ENCODE peak calls at places on chromosome 4, in five cellular contexts. One of them, this sample, is unnamed. For H3K36me3, the result is how much of the 10 kb centered on the place peaks cover.

GRCh38 chr4:43380093-43380492 is 487.6 kb downstream of the GRXCR1 start:
- DNase-seq in left lung: no peak
- DNase-seq in endodermal cell: no peak
- DNase-seq in fibroblast of lung: no peak
- DNase-seq in stomach: no peak
- DNase-seq in this sample: no peak

GRCh38 chr4:32172761-32173160 is 1452.6 kb downstream of the PCDH7 start:
- DNase-seq in left lung: no peak
- DNase-seq in endodermal cell: no peak
- DNase-seq in fibroblast of lung: peak
- DNase-seq in stomach: no peak
- DNase-seq in this sample: peak

GRCh38 chr4:183600189-183600685 is 58.7 kb downstream of the RWDD4 start:
- DNase-seq in left lung: no peak
- DNase-seq in endodermal cell: peak
- DNase-seq in fibroblast of lung: no peak
- DNase-seq in stomach: no peak
- DNase-seq in this sample: no peak

GRCh38 chr4:73707918-73708577 is 32.3 kb upstream of the CXCL8 start:
- DNase-seq in left lung: peak
- DNase-seq in endodermal cell: no peak
- DNase-seq in fibroblast of lung: peak
- DNase-seq in stomach: peak
- DNase-seq in this sample: no peak

GRCh38 chr4:81058621-81059020 is 28.1 kb downstream of the BMP3 start:
- DNase-seq in left lung: no peak
- DNase-seq in endodermal cell: no peak
- DNase-seq in fibroblast of lung: no peak
- DNase-seq in stomach: no peak
- DNase-seq in this sample: no peak

GRCh38 chr4:185096032-185096653 is 46.9 kb upstream of the SLC25A4 start:
- DNase-seq in left lung: no peak
- DNase-seq in endodermal cell: no peak
- DNase-seq in fibroblast of lung: peak
- DNase-seq in stomach: peak
- DNase-seq in this sample: peak

GRCh38 chr4:76716020-76716419 is 181.9 kb downstream of the SOWAHB start:
- DNase-seq in left lung: no peak
- DNase-seq in endodermal cell: no peak
- DNase-seq in fibroblast of lung: no peak
- DNase-seq in stomach: no peak
- DNase-seq in this sample: no peak

GRCh38 chr4:183426507-183426906 is 17.9 kb upstream of the CDKN2AIP start:
- DNase-seq in left lung: no peak
- DNase-seq in endodermal cell: no peak
- DNase-seq in fibroblast of lung: no peak
- DNase-seq in stomach: no peak
- DNase-seq in this sample: no peak

GRCh38 chr4:171390626-171391025 is 422.6 kb upstream of the GALNTL6 start:
- DNase-seq in left lung: no peak
- DNase-seq in endodermal cell: no peak
- DNase-seq in fibroblast of lung: no peak
- DNase-seq in stomach: no peak
- DNase-seq in this sample: no peak

GRCh38 chr4:144709159-144709558 is 63.2 kb downstream of the HHIP start:
- DNase-seq in left lung: no peak
- DNase-seq in endodermal cell: peak
- DNase-seq in fibroblast of lung: peak
- DNase-seq in stomach: no peak
- DNase-seq in this sample: peak

GRCh38 chr4:33086351-33086900 is 2366.3 kb downstream of the PCDH7 start:
- DNase-seq in left lung: no peak
- DNase-seq in endodermal cell: no peak
- DNase-seq in fibroblast of lung: peak
- DNase-seq in stomach: no peak
- DNase-seq in this sample: no peak

GRCh38 chr4:131974730-131975129 is 1174.4 kb upstream of the PCDH10 start:
- DNase-seq in left lung: no peak
- DNase-seq in endodermal cell: no peak
- DNase-seq in fibroblast of lung: no peak
- DNase-seq in stomach: no peak
- DNase-seq in this sample: no peak

GRCh38 chr4:138062929-138063328 is 179.2 kb downstream of the SLC7A11 start:
- DNase-seq in left lung: no peak
- DNase-seq in endodermal cell: peak
- DNase-seq in fibroblast of lung: peak
- DNase-seq in stomach: no peak
- DNase-seq in this sample: peak

GRCh38 chr4:29852537-29852936 is 867.6 kb upstream of the PCDH7 start:
- DNase-seq in left lung: no peak
- DNase-seq in endodermal cell: no peak
- DNase-seq in fibroblast of lung: no peak
- DNase-seq in stomach: no peak
- DNase-seq in this sample: no peak

DNA sequence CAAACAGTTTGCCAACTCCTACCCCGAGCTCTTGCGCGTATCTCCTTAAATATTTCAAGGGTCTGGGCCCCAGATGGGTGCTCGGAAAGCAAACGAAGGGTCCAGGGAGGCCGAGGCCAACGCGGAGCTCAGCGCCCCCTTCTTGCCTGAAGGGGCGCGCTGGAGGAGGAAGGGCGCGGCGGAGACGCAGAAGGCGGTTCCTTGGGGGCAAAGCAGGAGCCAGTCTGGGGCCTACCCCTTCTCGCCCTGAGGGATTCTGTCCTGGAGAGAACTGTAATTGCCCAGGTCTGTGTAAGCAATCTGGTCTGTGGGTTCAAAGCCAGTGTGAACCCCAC is 4.0 kb upstream of the SFRP2 start:
- DNase-seq in left lung: no peak
- DNase-seq in endodermal cell: peak
- DNase-seq in fibroblast of lung: no peak
- DNase-seq in stomach: no peak
- DNase-seq in this sample: no peak
- H3K4me3 ChIP-seq in left lung: no peak
- H3K4me3 ChIP-seq in endodermal cell: peak
- H3K4me3 ChIP-seq in fibroblast of lung: no peak
- H3K4me3 ChIP-seq in stomach: no peak
- H3K4me3 ChIP-seq in this sample: peak

DNA sequence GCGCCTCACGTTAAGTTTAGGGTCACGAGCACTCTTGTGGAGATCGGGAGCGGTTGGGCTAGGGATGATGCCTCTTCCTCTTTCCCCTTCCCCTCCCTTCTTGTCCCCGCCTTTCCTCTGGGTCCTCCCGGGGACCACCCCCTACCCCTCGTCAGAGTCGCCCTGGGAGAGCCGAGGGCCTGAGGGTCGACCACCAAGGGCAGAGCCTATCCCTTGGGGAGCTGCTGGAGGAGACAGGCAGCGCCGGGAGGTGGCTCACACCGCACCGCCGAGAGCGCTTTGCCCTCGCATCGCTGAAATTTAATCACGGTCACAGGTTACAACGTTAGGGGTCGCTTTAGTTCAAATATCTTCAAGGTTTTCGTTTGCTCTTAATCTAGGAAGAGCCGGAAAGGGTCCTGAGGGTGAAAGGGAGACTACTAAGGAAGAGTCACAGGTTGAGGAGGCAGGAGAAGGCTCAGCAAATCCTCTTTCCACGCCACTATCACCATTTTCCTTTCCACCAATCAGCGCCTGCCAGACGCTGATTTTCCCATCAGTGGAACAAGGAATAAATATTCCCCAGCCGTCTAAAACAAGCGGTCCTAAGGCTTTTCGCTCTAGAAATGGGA is 529 bp upstream of the SNCA start:
- DNase-seq in left lung: no peak
- DNase-seq in endodermal cell: peak
- DNase-seq in fibroblast of lung: peak
- DNase-seq in stomach: no peak
- DNase-seq in this sample: no peak
- TF ChIP-seq CTCF in left lung: no peak
- TF ChIP-seq CTCF in endodermal cell: peak
- TF ChIP-seq CTCF in fibroblast of lung: no peak
- TF ChIP-seq CTCF in stomach: no peak
- TF ChIP-seq CTCF in this sample: peak

GRCh38 chr4:188032170-188032569 is 36.6 kb downstream of the ZFP42 start:
- DNase-seq in left lung: no peak
- DNase-seq in endodermal cell: peak
- DNase-seq in fibroblast of lung: no peak
- DNase-seq in stomach: no peak
- DNase-seq in this sample: no peak
- H3K36me3 ChIP-seq in left lung: under half
- H3K36me3 ChIP-seq in endodermal cell: under half
- H3K36me3 ChIP-seq in fibroblast of lung: under half
- H3K36me3 ChIP-seq in stomach: under half
- H3K36me3 ChIP-seq in this sample: under half

DNA sequence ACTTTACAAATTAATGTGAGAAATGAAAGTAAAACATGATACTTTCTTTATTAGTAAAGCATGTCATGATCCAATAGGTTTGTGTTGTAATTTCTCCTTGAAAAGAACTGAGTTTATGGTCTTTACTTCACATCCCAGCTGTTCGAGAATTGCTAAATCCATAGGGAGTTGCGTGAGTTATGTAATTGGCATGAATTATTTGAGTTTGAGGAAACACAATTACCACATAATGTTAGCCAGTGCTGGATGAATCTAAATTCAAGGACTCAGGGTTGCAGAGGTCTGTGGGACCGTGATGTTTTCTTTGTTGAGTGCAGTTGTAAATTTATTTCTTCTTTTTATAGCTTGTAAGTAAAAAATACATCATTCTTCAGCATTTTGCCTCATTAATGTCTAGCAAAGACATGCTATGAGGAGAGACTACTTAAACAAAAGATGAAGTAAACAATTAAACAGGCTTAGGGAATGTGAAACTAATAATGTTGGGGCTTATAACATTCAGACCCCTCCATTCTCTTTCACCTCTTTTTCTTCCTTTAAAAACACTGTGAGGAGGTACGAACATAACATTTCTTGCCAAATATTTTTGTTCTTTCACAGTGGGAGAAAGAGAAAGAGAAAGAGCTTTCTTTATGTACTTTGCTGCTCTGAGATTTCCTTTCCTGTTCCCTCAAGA is 159.7 kb upstream of the ANK2 start:
- DNase-seq in left lung: no peak
- DNase-seq in endodermal cell: no peak
- DNase-seq in fibroblast of lung: peak
- DNase-seq in stomach: no peak
- DNase-seq in this sample: no peak
- H3K4me3 ChIP-seq in left lung: no peak
- H3K4me3 ChIP-seq in endodermal cell: no peak
- H3K4me3 ChIP-seq in fibroblast of lung: no peak
- H3K4me3 ChIP-seq in stomach: peak
- H3K4me3 ChIP-seq in this sample: no peak

GRCh38 chr4:127622923-127623754 is 9.6 kb upstream of the INTU start:
- DNase-seq in left lung: peak
- DNase-seq in endodermal cell: peak
- DNase-seq in fibroblast of lung: peak
- DNase-seq in stomach: no peak
- DNase-seq in this sample: no peak
- TF ChIP-seq CTCF in left lung: no peak
- TF ChIP-seq CTCF in endodermal cell: peak
- TF ChIP-seq CTCF in fibroblast of lung: no peak
- TF ChIP-seq CTCF in stomach: no peak
- TF ChIP-seq CTCF in this sample: peak

GRCh38 chr4:1821679-1822567 is 28.8 kb downstream of the FGFR3 start:
- DNase-seq in left lung: no peak
- DNase-seq in endodermal cell: no peak
- DNase-seq in fibroblast of lung: no peak
- DNase-seq in stomach: no peak
- DNase-seq in this sample: no peak
- H3K36me3 ChIP-seq in left lung: under half
- H3K36me3 ChIP-seq in endodermal cell: under half
- H3K36me3 ChIP-seq in fibroblast of lung: under half
- H3K36me3 ChIP-seq in stomach: half or more
- H3K36me3 ChIP-seq in this sample: under half

DNA sequence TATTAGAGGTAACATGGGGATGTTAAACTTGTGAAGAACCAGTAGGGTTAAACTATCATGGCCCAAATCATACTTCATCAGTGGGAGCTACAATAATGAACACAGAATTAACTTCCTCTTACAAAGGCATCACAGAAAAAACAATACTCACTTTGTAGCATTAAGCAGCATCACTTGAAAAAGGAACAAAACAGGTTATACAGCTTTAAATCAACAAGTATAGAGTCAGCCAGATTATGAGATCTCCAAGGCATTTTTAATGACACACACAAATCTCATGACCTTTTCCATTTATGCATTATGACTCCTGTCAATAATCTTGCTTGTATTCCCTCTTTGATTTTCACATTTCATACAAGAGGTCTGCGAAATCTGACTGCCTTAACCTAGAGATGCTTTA is 18.3 kb downstream of the FBXL5 start:
- DNase-seq in left lung: no peak
- DNase-seq in endodermal cell: no peak
- DNase-seq in fibroblast of lung: no peak
- DNase-seq in stomach: no peak
- DNase-seq in this sample: no peak
- H3K4me3 ChIP-seq in left lung: no peak
- H3K4me3 ChIP-seq in endodermal cell: no peak
- H3K4me3 ChIP-seq in fibroblast of lung: no peak
- H3K4me3 ChIP-seq in stomach: no peak
- H3K4me3 ChIP-seq in this sample: no peak